ENCODE peak calls at places on chromosomes 2 and 18, in six cellular contexts. L, W, S, Q, D and G are unnamed samples.

GRCh38 chr2:187302146-187302545 is 145.9 kb downstream of the CALCRL start:
- DNase-seq in L (no peak), W (no peak), S (no peak), Q (no peak), D (no peak), G (no peak)

GRCh38 chr2:216696751-216697560 is 1.6 kb upstream of the IGFBP5 start:
- DNase-seq in L (no peak), W (peak), S (no peak), Q (no peak), D (peak), G (no peak)

GRCh38 chr2:46649004-46649403 is 169.6 kb downstream of the TMEM247 start:
- DNase-seq in L (no peak), W (no peak), S (no peak), Q (no peak), D (no peak), G (no peak)

GRCh38 chr2:132415256-132416079 is 1.1 kb upstream of the GPR39 start:
- DNase-seq in L (no peak), W (peak), S (no peak), Q (no peak), D (no peak), G (no peak)

GRCh38 chr2:130765464-130765863 is 10.1 kb downstream of the AMER3 start:
- DNase-seq in L (no peak), W (no peak), S (no peak), Q (no peak), D (no peak), G (no peak)

GRCh38 chr2:83517727-83518368 is 941.2 kb downstream of the SUCLG1 start:
- DNase-seq in L (no peak), W (no peak), S (no peak), Q (no peak), D (peak), G (no peak)

GRCh38 chr2:135742307-135742838 is 718 bp downstream of the UBXN4 start:
- DNase-seq in L (peak), W (peak), S (no peak), Q (no peak), D (peak), G (peak)

GRCh38 chr2:176189666-176190641 is 1.5 kb downstream of the HOXD1 start:
- DNase-seq in L (no peak), W (no peak), S (no peak), Q (no peak), D (no peak), G (no peak)

GRCh38 chr2:170362313-170362795 is 184.4 kb downstream of the MYO3B start:
- DNase-seq in L (no peak), W (no peak), S (no peak), Q (no peak), D (no peak), G (no peak)

GRCh38 chr2:239439383-239440315 is 38.8 kb upstream of the HDAC4 start:
- DNase-seq in L (no peak), W (no peak), S (no peak), Q (no peak), D (no peak), G (no peak)

GRCh38 chr2:150548527-150548926 is 61.1 kb upstream of the RND3 start:
- DNase-seq in L (no peak), W (no peak), S (no peak), Q (no peak), D (peak), G (no peak)

GRCh38 chr18:5057348-5058012 is 139.6 kb downstream of the AKAIN1 start:
- DNase-seq in L (peak), W (peak), S (peak), Q (peak), D (peak), G (peak)

GRCh38 chr2:75317801-75318200 is 118.5 kb upstream of the TACR1 start:
- DNase-seq in L (no peak), W (no peak), S (no peak), Q (no peak), D (no peak), G (no peak)

GRCh38 chr2:200217320-200217719 is 89.2 kb upstream of the SPATS2L start:
- DNase-seq in L (no peak), W (no peak), S (no peak), Q (no peak), D (no peak), G (no peak)

GRCh38 chr18:71682591-71682990 is 861.6 kb downstream of the CBLN2 start:
- DNase-seq in L (no peak), W (no peak), S (no peak), Q (no peak), D (no peak), G (no peak)

GRCh38 chr2:19574788-19575260 is 216.4 kb upstream of the OSR1 start:
- DNase-seq in L (no peak), W (peak), S (no peak), Q (no peak), D (no peak), G (no peak)

GRCh38 chr18:76757343-76757742 is 65.0 kb upstream of the ZNF236 start:
- DNase-seq in L (no peak), W (no peak), S (no peak), Q (no peak), D (no peak), G (no peak)

GRCh38 chr18:41655074-41655473 is 300.0 kb upstream of the PIK3C3 start:
- DNase-seq in L (no peak), W (no peak), S (no peak), Q (no peak), D (no peak), G (no peak)